ENCODE peak calls at places on chromosomes 4 and X, in seven cellular contexts. B, Z, O, J, Y, F and E are unnamed samples.

GRCh38 chr4:143986173-143986572 is 33.0 kb downstream of the GYPB start:
- DNase-seq in Y (no peak), F (no peak), O (no peak), B (no peak), J (no peak), Z (no peak), E (no peak)

GRCh38 chrX:101230636-101231035 is 11.1 kb downstream of the DRP2 start:
- DNase-seq in F (peak), Z (no peak), J (no peak), Y (no peak), B (no peak), O (peak), E (peak)

GRCh38 chr4:184313710-184314659 is 96.3 kb upstream of the ENPP6 start:
- DNase-seq in B (no peak), Z (no peak), J (no peak), O (no peak), Y (no peak), F (no peak), E (no peak)

GRCh38 chr4:10639100-10639499 is 45.5 kb downstream of the CLNK start:
- DNase-seq in B (no peak), Y (no peak), O (no peak), J (no peak), Z (no peak), F (no peak), E (no peak)

GRCh38 chrX:137424679-137425078 is 141.2 kb upstream of the ZIC3 start:
- DNase-seq in Y (no peak), B (no peak), F (no peak), Z (no peak), O (no peak), J (no peak), E (no peak)

GRCh38 chrX:19866626-19867410 is 20.6 kb downstream of the SH3KBP1 start:
- DNase-seq in Y (no peak), F (no peak), B (no peak), O (no peak), Z (no peak), J (peak), E (no peak)

GRCh38 chr4:1096841-1097240 is 16.5 kb downstream of the RNF212 start:
- DNase-seq in O (no peak), B (no peak), Z (no peak), J (no peak), F (no peak), Y (no peak), E (no peak)

GRCh38 chr4:67892905-67893304 is 9.1 kb upstream of the TMPRSS11D start:
- DNase-seq in O (no peak), J (no peak), F (no peak), B (no peak), Y (no peak), Z (no peak), E (no peak)

GRCh38 chrX:145213504-145213903 is 33.8 kb upstream of the SPANXN1 start:
- DNase-seq in Z (no peak), Y (no peak), J (no peak), B (peak), O (peak), F (no peak), E (peak)

GRCh38 chrX:15497865-15498264 is 2.7 kb upstream of the BMX start:
- DNase-seq in Y (peak), F (peak), B (peak), O (peak), J (peak), Z (no peak), E (peak)

GRCh38 chr4:65502151-65502691 is 168.1 kb downstream of the EPHA5 start:
- DNase-seq in Z (no peak), Y (no peak), B (peak), F (peak), O (peak), J (no peak), E (peak)

DNA sequence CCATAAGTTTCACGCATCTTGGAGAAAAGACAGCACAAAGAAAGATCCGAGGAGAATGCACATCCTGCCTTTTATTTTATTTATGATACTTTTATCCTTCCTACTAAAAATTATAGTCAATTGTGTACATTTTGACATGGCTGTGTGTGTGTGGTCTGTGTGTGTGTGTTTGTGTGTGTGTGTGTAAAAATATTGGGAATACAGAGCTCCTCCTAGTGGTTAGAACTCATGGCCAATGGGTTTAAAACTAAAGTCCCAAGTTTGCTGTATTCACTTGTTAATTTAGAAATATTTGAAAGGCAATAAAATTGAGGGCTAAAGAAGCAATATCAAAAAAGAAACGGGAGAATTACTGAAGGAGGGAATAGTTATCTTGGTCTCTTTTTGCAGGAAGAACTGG is 47.5 kb downstream of the NKX6-1 start:
- DNase-seq in Z (no peak), Y (no peak), B (peak), J (no peak), O (peak), F (peak), E (peak)
- TF ChIP-seq CTCF in Z (no peak), Y (peak), B (peak), J (no peak), O (peak), F (peak), E (peak)

DNA sequence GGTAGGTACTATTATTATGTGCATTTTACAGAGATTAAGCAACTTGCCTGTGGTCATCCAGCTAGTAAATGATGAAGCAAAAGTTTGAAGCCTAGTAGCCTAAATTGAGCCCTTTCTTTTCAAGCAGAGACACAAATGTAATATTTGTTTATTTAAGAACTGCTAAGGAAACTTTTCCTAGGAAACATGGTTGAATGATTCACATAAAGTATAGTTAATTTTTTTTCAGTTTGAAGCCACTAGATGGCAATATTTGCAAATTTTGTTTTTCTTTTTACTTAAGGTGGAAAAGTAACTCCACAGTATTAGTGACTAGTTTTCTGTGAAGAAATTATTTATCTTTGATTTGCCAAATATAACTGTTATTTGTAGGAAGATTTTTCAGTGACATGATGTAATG is 52.8 kb upstream of the ANKRD17 start:
- DNase-seq in O (peak), B (peak), J (no peak), Y (no peak), Z (no peak), F (peak), E (peak)
- TF ChIP-seq CTCF in O (peak), B (peak), J (peak), Y (peak), Z (peak), F (peak), E (peak)

GRCh38 chr4:152160236-152160800 is 375.6 kb downstream of the FBXW7 start:
- DNase-seq in J (no peak), O (no peak), Y (no peak), F (no peak), Z (no peak), B (no peak), E (no peak)
- TF ChIP-seq CTCF in J (no peak), O (no peak), Y (no peak), F (no peak), Z (no peak), B (no peak), E (no peak)

GRCh38 chrX:115898382-115899001 is 272.1 kb upstream of the AGTR2 start:
- DNase-seq in J (no peak), O (peak), Y (no peak), F (no peak), Z (peak), B (peak), E (peak)
- TF ChIP-seq CTCF in J (no peak), O (peak), Y (no peak), F (no peak), Z (peak), B (no peak), E (peak)

GRCh38 chr4:141702472-141703182 is 66.2 kb downstream of the IL15 start:
- DNase-seq in F (no peak), O (no peak), J (no peak), Y (peak), Z (peak), B (no peak), E (no peak)
- TF ChIP-seq CTCF in F (no peak), O (no peak), J (no peak), Y (no peak), Z (no peak), B (no peak), E (no peak)